ENCODE peak calls at places on chromosomes 5 and 9, in five cellular contexts. O is stomach, N is SK-N-SH, C is endothelial cell of umbilical vein, J is HL-60. R is an unnamed sample.

GRCh38 chr5:83055166-83055565 is 22.0 kb downstream of the TMEM167A start:
- DNase-seq in O (no peak), N (no peak), C (no peak), J (no peak), R (no peak)

GRCh38 chr5:79193643-79194042 is 42.3 kb upstream of the JMY start:
- DNase-seq in O (no peak), N (no peak), C (peak; percentile 12), J (no peak), R (no peak)

GRCh38 chr9:95132406-95133350 is 184.8 kb downstream of the FANCC start:
- DNase-seq in O (no peak), N (peak; percentile 90), C (no peak), J (no peak), R (no peak)

GRCh38 chr9:135330685-135331590 is 148.6 kb upstream of the PPP1R26 start:
- DNase-seq in O (no peak), N (peak; percentile 30), C (no peak), J (no peak), R (no peak)

GRCh38 chr9:123309611-123310010 is 41.2 kb upstream of the STRBP start:
- DNase-seq in O (no peak), N (no peak), C (no peak), J (no peak), R (no peak)

GRCh38 chr9:86035827-86036440 is 63.4 kb downstream of the GOLM1 start:
- DNase-seq in O (no peak), N (no peak), C (no peak), J (no peak), R (no peak)

GRCh38 chr5:17720070-17720469 is 85.8 kb downstream of the TAF11L14 start:
- DNase-seq in O (no peak), N (no peak), C (no peak), J (no peak), R (no peak)

GRCh38 chr5:175133185-175133584 is 310.8 kb downstream of the DRD1 start:
- DNase-seq in O (no peak), N (no peak), C (no peak), J (no peak), R (no peak)

GRCh38 chr5:36569456-36569855 is 37.0 kb upstream of the SLC1A3 start:
- DNase-seq in O (no peak), N (no peak), C (no peak), J (no peak), R (peak; percentile 65)

GRCh38 chr5:135154197-135154596 is 120.2 kb upstream of the PITX1 start:
- DNase-seq in O (no peak), N (no peak), C (no peak), J (peak; percentile 68), R (no peak)

GRCh38 chr5:89128097-89128496 is 245.1 kb upstream of the MEF2C start:
- DNase-seq in O (no peak), N (no peak), C (peak; percentile 14), J (no peak), R (no peak)

GRCh38 chr5:111641533-111642230 is 115.3 kb downstream of the NREP start:
- DNase-seq in O (no peak), N (no peak), C (no peak), J (no peak), R (no peak)

GRCh38 chr9:8221462-8221861 is 421.9 kb upstream of the DMAC1 start:
- DNase-seq in O (no peak), N (no peak), C (no peak), J (no peak), R (no peak)

GRCh38 chr9:36218411-36218901 is 27.7 kb downstream of the CLTA start:
- DNase-seq in O (no peak), N (no peak), C (no peak), J (no peak), R (no peak)

GRCh38 chr5:83048811-83049210 is 28.4 kb downstream of the TMEM167A start:
- DNase-seq in O (no peak), N (no peak), C (no peak), J (no peak), R (no peak)

GRCh38 chr9:134175808-134176598 is 11.6 kb upstream of the RNU6ATAC start:
- DNase-seq in O (no peak), N (peak; percentile 76), C (no peak), J (no peak), R (no peak)

GRCh38 chr9:69204869-69205268 is 30.8 kb downstream of the TJP2 start:
- DNase-seq in O (no peak), N (no peak), C (no peak), J (no peak), R (no peak)

DNA sequence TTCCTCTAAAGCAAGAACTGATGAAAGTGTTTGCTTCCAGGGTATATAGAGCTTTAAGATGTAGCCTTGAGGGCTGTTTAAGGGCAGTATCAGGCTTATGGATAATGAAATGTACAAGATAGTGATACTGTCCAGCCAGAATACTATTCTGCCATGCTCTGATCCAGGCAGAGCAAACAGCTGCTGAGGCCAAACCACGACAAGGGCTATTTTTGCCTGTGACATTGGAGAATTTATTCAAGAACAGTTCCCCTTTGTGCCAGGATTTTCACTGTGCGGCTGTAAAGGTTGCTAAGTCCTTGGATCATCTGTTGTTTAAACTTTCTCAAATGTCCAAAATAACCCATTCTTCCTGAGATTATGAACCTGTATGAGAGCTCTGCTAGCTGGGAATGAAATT is 70.4 kb downstream of the OTP start:
- DNase-seq in O (no peak), N (no peak), C (no peak), J (no peak), R (no peak)
- H3K27ac ChIP-seq in O (no peak overlapping the region), N (no peak overlapping the region), C (no peak overlapping the region), J (no peak overlapping the region), R (no peak overlapping the region)

GRCh38 chr9:108864446-108864845 is 2.4 kb downstream of the ACTL7A start:
- DNase-seq in O (no peak), N (no peak), C (no peak), J (no peak), R (no peak)
- TF ChIP-seq CTCF in O (no peak), N (no peak), C (no peak), J (no peak), R (no peak)

DNA sequence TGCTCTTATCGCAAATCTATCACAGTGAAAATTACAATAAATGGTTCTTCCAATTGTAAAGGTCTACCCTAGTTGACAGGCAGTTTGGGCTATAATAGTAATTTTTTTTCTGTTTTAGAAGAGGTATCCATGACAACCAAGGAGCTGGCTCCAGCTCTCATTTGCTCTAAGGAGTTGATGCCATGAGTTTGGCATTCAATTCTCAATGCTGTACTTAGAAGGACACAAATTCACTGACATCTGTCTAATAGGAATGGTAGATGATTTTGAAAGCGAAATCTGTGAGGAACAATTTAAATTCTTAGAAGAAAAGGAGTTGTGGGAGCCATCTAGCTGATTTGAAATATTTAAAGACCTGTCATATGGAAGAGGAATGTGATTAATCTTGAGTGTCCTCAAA is 203.6 kb upstream of the DAB2 start:
- DNase-seq in O (no peak), N (no peak), C (no peak), J (no peak), R (no peak)
- TF ChIP-seq POLR2AphosphoS5 in O (no peak), N (no peak), C (no peak), J (no peak), R (no peak)

GRCh38 chr9:87469833-87470465 is 27.7 kb upstream of the DAPK1 start:
- DNase-seq in O (no peak), N (no peak), C (no peak), J (no peak), R (no peak)

GRCh38 chr9:87465791-87466190 is 31.9 kb upstream of the DAPK1 start:
- DNase-seq in O (no peak), N (no peak), C (no peak), J (no peak), R (no peak)

GRCh38 chr9:87467187-87467586 is 30.5 kb upstream of the DAPK1 start:
- DNase-seq in O (no peak), N (no peak), C (no peak), J (no peak), R (no peak)

GRCh38 chr9:87464992-87465378 is 32.7 kb upstream of the DAPK1 start:
- DNase-seq in O (no peak), N (no peak), C (no peak), J (no peak), R (no peak)

GRCh38 chr9:87464110-87464991 is 33.3 kb upstream of the DAPK1 start:
- DNase-seq in O (no peak), N (no peak), C (peak; percentile 27), J (no peak), R (no peak)
- H3K27ac ChIP-seq in O (peak overlapping the region; percentile 53), N (no peak overlapping the region), C (no peak overlapping the region), J (no peak overlapping the region), R (peak overlapping the region; percentile 41)

DNA sequence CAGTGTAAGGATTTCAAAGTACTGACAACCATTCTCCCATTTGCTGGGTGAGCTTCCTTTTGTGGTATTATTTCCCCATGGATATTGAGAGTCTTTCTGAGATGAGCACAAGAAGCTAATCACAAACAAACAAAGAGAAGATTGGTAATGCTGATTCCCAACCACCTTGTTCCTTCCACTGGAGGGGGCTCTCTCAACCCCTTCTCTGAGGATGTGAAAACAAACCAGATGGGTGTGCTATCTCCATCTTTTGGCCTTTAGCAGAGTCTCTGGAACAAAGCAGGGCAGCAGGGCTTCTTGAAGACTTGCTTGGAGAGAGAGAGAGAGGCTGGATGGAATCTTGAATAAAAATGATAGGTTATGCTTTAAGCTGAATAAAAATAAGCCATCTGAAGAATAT is 576.7 kb upstream of the ZNF462 start:
- DNase-seq in O (no peak), N (peak; percentile 39), C (no peak), J (no peak), R (no peak)
- TF ChIP-seq CTCF in O (no peak), N (peak; percentile 22), C (no peak), J (no peak), R (no peak)

GRCh38 chr9:129202613-129203555 is 24.8 kb upstream of the IER5L start:
- DNase-seq in O (peak; percentile 87), N (peak; percentile 95), C (peak; percentile 72), J (peak; percentile 62), R (peak; percentile 92)
- TF ChIP-seq POLR2AphosphoS5 in O (no peak), N (no peak), C (no peak), J (no peak), R (no peak)